ENCODE peak calls at places on chromosomes 4 and X, in six cellular contexts. T is HCT116, W is uterus, I is transverse colon, V is HepG2, U is heart left ventricle. S is an unnamed sample.

GRCh38 chr4:186203391-186203802 is 12.0 kb downstream of the CYP4V2 start:
- DNase-seq in W (no peak), T (no peak), I (no peak), V (no peak), U (no peak), S (no peak)

GRCh38 chr4:86891785-86892638 is at the start of gene C4orf36:
- DNase-seq in W (peak), I (peak), V (no peak), T (peak), U (peak), S (peak)

GRCh38 chr4:138259801-138260200 is 17.7 kb upstream of the SLC7A11 start:
- DNase-seq in W (no peak), T (peak), I (no peak), U (no peak), V (no peak), S (no peak)

GRCh38 chr4:129583868-129584267 is 487.9 kb downstream of the C4orf33 start:
- DNase-seq in U (no peak), V (no peak), W (no peak), I (no peak), T (no peak), S (no peak)

GRCh38 chr4:109947457-109947856 is 34.8 kb downstream of the EGF start:
- DNase-seq in V (no peak), I (no peak), U (no peak), W (no peak), T (no peak), S (no peak)

GRCh38 chrX:115147220-115147619 is 42.0 kb upstream of the RBMXL3 start:
- DNase-seq in I (no peak), U (no peak), W (no peak), V (no peak), T (peak), S (no peak)

GRCh38 chrX:110846071-110846470 is 50.5 kb upstream of the CHRDL1 start:
- DNase-seq in W (no peak), T (no peak), I (no peak), V (no peak), U (no peak), S (no peak)

GRCh38 chrX:9475984-9476383 is 11.1 kb downstream of the TBL1X start:
- DNase-seq in V (no peak), W (no peak), I (no peak), U (no peak), T (no peak), S (no peak)

GRCh38 chr4:129600898-129601297 is 504.9 kb downstream of the C4orf33 start:
- DNase-seq in I (no peak), U (no peak), V (no peak), T (no peak), W (no peak), S (no peak)

GRCh38 chr4:75708218-75708691 is 16.1 kb upstream of the USO1 start:
- DNase-seq in U (no peak), W (no peak), I (peak), T (no peak), V (peak), S (no peak)

GRCh38 chrX:95764972-95765451 is 919.6 kb upstream of the DIAPH2 start:
- DNase-seq in I (no peak), U (no peak), T (no peak), V (peak), W (no peak), S (no peak)

GRCh38 chrX:109714340-109714958 is 18.6 kb downstream of the ACSL4 start:
- DNase-seq in V (no peak), I (no peak), U (no peak), W (no peak), T (peak), S (no peak)

GRCh38 chr4:2341911-2342652 is 76.4 kb downstream of the ZFYVE28 start:
- DNase-seq in I (no peak), T (no peak), U (peak), W (peak), V (no peak), S (peak)

GRCh38 chrX:48897157-48897620 is 379 bp downstream of the TIMM17B start:
- DNase-seq in W (peak), T (peak), I (peak), V (peak), U (peak), S (peak)

GRCh38 chrX:43728966-43729365 is 72.9 kb downstream of the MAOA start:
- DNase-seq in V (no peak), I (no peak), T (no peak), W (no peak), U (no peak), S (no peak)

GRCh38 chr4:83548151-83548905 is 12.4 kb downstream of the GPAT3 start:
- DNase-seq in T (peak), U (peak), W (peak), V (peak), I (peak), S (peak)

GRCh38 chr4:8185280-8185679 is 13.8 kb upstream of the SH3TC1 start:
- DNase-seq in W (no peak), T (no peak), I (no peak), V (no peak), U (no peak), S (no peak)

GRCh38 chr4:21451032-21451431 is 497.5 kb downstream of the KCNIP4 start:
- DNase-seq in W (no peak), V (no peak), U (no peak), I (no peak), T (no peak), S (no peak)

GRCh38 chr4:8503801-8504200 is 63.2 kb downstream of the TRMT44 start:
- DNase-seq in I (no peak), U (no peak), T (no peak), V (no peak), W (no peak), S (no peak)

GRCh38 chr4:140069068-140069467 is 84.9 kb downstream of the MAML3 start:
- DNase-seq in T (no peak), W (peak), I (no peak), U (no peak), V (no peak), S (no peak)

GRCh38 chr4:75892508-75892907 is 9.7 kb downstream of the PPEF2 start:
- DNase-seq in V (no peak), T (peak), W (no peak), I (no peak), U (no peak), S (no peak)

GRCh38 chr4:108917255-108917654 is 154.4 kb upstream of the ETNPPL start:
- DNase-seq in W (no peak), U (no peak), T (no peak), V (no peak), I (no peak), S (no peak)

GRCh38 chr4:186137193-186137792 is 32.8 kb downstream of the FAM149A start:
- DNase-seq in I (no peak), U (no peak), W (no peak), T (peak), V (no peak), S (no peak)

GRCh38 chr4:98117363-98117762 is 25.9 kb downstream of the STPG2 start:
- DNase-seq in I (no peak), W (no peak), V (no peak), T (no peak), U (no peak), S (no peak)

GRCh38 chr4:42397256-42397634 is at the start of gene SHISA3:
- DNase-seq in T (no peak), I (peak), W (no peak), V (no peak), U (no peak), S (no peak)

GRCh38 chrX:84153538-84153937 is 34.5 kb downstream of the RPS6KA6 start:
- DNase-seq in I (no peak), V (no peak), U (no peak), W (no peak), T (no peak), S (no peak)

GRCh38 chr4:4555916-4556315 is 14.1 kb upstream of the STX18 start:
- DNase-seq in W (no peak), U (no peak), T (no peak), V (peak), I (no peak), S (no peak)

GRCh38 chr4:33477715-33478114 is 2757.5 kb downstream of the PCDH7 start:
- DNase-seq in T (no peak), V (no peak), U (no peak), I (no peak), W (no peak), S (no peak)

GRCh38 chr4:170391066-170391754 is 301.5 kb upstream of the AADAT start:
- DNase-seq in V (no peak), I (no peak), W (no peak), T (no peak), U (no peak), S (no peak)

GRCh38 chr4:90857081-90857820 is 730.1 kb downstream of the CCSER1 start:
- DNase-seq in T (no peak), V (no peak), I (no peak), W (no peak), U (no peak), S (no peak)

GRCh38 chr4:106986486-106986885 is 49.6 kb downstream of the DKK2 start:
- DNase-seq in T (no peak), U (no peak), W (no peak), V (no peak), I (no peak), S (no peak)

GRCh38 chr4:169492436-169493163 is 119.8 kb downstream of the NEK1 start:
- DNase-seq in T (peak), V (peak), W (no peak), U (no peak), I (peak), S (no peak)

GRCh38 chr4:140092094-140092820 is 61.7 kb downstream of the MAML3 start:
- DNase-seq in V (no peak), T (no peak), W (peak), I (peak), U (peak), S (peak)

GRCh38 chr4:186018756-186019155 is 50.2 kb upstream of the TLR3 start:
- DNase-seq in U (no peak), W (no peak), I (no peak), T (no peak), V (no peak), S (no peak)

GRCh38 chrX:137387646-137388045 is 178.3 kb upstream of the ZIC3 start:
- DNase-seq in I (no peak), U (no peak), W (no peak), V (no peak), T (no peak), S (no peak)

GRCh38 chrX:118513120-118513899 is 17.7 kb downstream of the DOCK11 start:
- DNase-seq in T (no peak), I (no peak), U (no peak), V (no peak), W (no peak), S (no peak)

DNA sequence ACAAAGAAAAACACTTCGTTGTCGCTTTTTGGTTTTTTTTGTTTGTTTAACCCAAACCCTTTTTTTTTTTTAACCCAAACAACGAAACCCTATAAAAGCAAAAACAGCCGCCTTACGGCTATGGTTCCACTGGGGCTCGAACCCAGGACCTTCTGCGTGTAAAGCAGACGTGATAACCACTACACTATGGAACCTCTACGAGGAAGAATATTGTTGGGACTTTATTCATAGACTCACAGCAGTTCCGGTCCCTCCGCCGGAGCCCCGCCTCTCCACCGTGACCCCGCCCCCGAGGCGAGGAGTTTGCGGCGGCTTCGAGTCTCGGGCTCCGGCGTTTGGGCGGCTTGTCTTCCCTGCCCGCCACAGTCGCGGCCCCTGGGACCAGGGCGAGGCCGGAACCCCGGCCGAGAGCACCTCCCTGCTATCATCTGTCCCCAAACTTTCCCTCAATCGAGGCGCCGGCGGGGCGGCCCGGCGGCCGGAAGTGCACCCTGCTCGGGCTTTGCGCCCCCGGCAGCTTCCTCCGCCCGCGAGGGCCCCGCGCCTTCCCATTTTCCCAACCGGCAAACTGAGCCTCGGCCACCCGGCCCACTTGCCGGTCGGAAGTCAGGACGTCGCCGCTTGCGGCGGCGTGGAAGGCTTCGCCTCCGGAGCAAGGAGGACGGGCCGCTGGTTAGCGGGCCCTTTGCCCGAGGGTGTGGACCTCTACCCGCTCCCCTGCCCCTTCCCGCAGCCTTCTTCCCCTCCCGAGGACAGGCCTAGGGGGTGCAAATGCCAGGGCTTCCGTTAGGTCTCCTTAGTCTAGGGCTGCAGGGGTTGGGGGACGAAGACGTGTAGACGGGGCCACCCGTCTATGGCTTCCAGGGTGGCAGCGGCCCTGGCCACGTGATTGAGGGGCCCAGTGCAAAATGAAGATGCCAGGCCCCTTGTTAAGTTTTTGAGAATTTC is 3.2 kb upstream of the RS1 start:
- DNase-seq in T (peak), I (peak), W (peak), U (peak), V (peak), S (peak)
- TF ChIP-seq POLR2A in T (no peak), I (peak), W (no peak), U (no peak), V (peak), S (no peak)

DNA sequence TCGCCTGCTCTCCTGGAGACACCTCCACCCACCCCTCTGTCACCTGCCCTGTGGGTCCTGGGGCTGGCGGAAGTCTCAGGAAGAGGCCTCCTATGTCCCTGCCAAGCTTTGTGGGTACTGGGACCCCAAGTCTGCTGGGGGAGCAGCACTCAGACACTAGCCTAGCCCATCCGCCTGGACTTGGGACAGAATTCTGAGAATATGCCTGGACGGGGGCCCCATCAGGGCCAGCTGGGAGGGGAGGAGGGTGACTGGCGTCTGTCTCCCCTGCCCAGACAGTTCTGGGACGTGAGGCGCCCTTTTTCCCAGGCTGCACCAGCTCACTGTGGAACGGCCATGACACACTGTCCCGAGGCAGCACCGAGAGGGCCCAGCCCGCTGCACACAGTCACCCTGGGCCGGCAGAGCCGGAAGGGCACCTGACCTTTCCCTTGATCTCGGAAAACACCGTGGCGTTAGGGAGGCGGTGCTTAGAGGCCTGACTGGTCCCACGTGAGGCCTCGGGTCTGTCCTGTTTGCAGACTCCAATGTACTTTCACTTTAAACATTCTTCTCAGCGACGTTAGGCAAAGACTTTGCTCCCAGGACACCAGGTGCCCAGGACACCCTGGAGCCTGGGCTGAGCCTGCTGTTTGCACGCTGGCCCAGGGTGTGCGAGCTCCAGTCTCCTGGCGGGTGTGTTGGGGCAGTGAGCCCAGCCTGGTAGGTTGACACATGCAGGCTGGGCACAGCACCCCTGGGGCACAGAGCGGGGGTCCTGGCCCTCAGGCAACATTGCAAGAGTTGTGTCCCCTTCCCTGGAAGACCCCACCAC is 700 bp downstream of the SLC26A1 start:
- DNase-seq in W (no peak), V (peak), I (peak), T (no peak), U (no peak), S (no peak)
- TF ChIP-seq POLR2A in W (no peak), V (no peak), I (peak), T (no peak), U (no peak), S (no peak)

GRCh38 chrX:150548684-150549083 is 19.7 kb upstream of the MTM1 start:
- DNase-seq in I (no peak), T (no peak), V (no peak), W (no peak), U (no peak), S (no peak)

GRCh38 chrX:150548251-150548650 is 20.2 kb upstream of the MTM1 start:
- DNase-seq in V (no peak), U (no peak), W (no peak), I (no peak), T (no peak), S (no peak)

GRCh38 chrX:150546711-150547153 is 21.7 kb upstream of the MTM1 start:
- DNase-seq in U (no peak), I (no peak), T (no peak), W (no peak), V (no peak), S (no peak)

GRCh38 chrX:150544835-150545790 is 23.3 kb upstream of the MTM1 start:
- DNase-seq in U (no peak), T (no peak), V (no peak), I (no peak), W (no peak), S (no peak)

DNA sequence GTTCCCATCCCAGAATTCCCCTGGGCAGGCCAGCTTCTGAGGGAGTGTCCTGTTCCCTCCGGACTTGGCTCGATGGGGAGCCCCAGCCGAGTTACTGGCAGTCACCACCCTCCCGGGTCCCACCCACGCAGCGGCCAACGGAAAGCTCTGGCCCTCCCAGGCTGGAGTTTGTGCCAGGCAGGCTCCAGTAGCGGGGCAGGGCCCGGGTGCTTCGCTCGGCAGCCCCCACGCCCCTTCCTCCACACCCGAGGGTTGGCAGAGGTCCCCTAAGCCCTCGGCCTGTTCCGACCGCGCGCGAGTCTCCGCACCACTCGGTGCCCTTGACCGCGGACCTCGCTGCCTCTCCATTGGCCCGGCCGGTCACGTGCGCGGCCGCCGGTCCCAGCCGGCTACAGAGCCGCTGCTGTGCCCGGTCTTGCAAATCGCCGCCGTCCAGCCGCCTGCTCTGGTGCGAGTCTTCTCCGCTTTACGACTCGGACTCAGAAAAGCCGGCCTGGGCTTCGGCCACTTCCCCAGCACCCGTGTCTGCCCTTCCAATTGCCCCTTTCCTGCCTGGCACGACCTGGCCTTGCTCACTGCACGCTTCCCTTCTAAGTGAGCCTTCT is 20.8 kb upstream of the MTM1 start:
- DNase-seq in W (peak), V (no peak), U (peak), T (no peak), I (peak), S (peak)
- TF ChIP-seq POLR2A in W (peak), V (no peak), U (no peak), T (no peak), I (peak), S (no peak)

GRCh38 chr4:162909952-162910351 is 256.7 kb downstream of the NAF1 start:
- DNase-seq in U (no peak), V (no peak), W (no peak), I (no peak), T (no peak), S (no peak)
- TF ChIP-seq POLR2A in U (no peak), V (no peak), W (no peak), I (no peak), T (no peak), S (no peak)

DNA sequence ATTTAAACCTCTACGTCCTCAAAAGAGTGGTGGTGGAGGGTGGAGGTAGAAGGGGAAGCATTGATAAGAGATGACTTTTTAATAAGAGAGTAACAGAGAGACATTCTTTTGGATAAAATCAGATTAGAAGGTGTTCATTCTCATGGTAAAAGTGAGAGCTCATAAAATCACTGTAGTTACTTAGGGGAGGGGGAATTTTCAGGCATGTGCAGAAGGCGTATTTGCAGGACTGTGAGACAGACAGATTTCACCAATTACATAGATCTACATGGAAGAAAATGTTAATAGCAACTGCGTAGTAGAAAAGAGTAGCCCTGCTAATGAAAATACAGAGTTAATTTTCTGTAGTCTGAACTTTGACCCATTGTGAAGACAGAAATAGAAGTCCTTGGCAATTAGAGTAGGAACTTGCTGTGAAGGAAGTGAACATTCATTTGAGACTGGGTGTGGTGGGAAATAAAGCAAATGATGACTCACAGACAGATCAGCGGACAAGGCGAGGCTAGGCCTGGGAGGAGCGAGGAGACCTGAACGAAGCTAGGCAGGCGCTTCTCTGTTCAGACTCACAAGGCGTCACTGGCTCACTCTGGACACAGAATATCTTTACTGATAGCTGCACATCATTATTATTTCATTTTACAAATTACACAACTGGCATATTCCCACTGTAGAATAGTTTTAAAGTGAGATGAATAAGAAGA is 57.2 kb upstream of the FAM9C start:
- DNase-seq in I (peak), U (peak), V (no peak), T (peak), W (peak), S (peak)
- TF ChIP-seq POLR2A in I (peak), U (no peak), V (no peak), T (no peak), W (no peak), S (no peak)

S was measured in spleen.